ENCODE peak calls at places on chromosomes 12 and 14, in five cellular contexts. F is A549, S is K562, Q is IMR-90, O is SK-N-SH. C is an unnamed sample.

GRCh38 chr12:90682398-90682797 is 272.6 kb downstream of the CCER1 start:
- DNase-seq in F (no peak), S (no peak), Q (peak), O (no peak), C (no peak)

GRCh38 chr12:70847871-70848270 is 72.7 kb downstream of the PTPRR start:
- DNase-seq in F (no peak), S (no peak), Q (no peak), O (peak), C (no peak)

GRCh38 chr14:100605230-100605629 is 18.0 kb upstream of the BEGAIN start:
- DNase-seq in F (no peak), S (no peak), Q (no peak), O (no peak), C (no peak)

GRCh38 chr14:87059060-87059827 is 933.7 kb downstream of the GALC start:
- DNase-seq in F (no peak), S (no peak), Q (no peak), O (no peak), C (no peak)

GRCh38 chr14:92470215-92470614 is 43.4 kb upstream of the RIN3 start:
- DNase-seq in F (no peak), S (no peak), Q (peak), O (no peak), C (no peak)

GRCh38 chr14:97056086-97056485 is 258.9 kb downstream of the VRK1 start:
- DNase-seq in F (no peak), S (no peak), Q (no peak), O (peak), C (no peak)

GRCh38 chr14:96639550-96639949 is 137.4 kb downstream of the PAPOLA start:
- DNase-seq in F (no peak), S (no peak), Q (no peak), O (no peak), C (no peak)

GRCh38 chr12:58529114-58529665 is 391.1 kb downstream of the LRIG3 start:
- DNase-seq in F (no peak), S (no peak), Q (peak), O (no peak), C (no peak)

GRCh38 chr12:38664661-38665269 is 240.6 kb downstream of the CPNE8 start:
- DNase-seq in F (no peak), S (no peak), Q (no peak), O (peak), C (peak)

GRCh38 chr12:48486261-48486660 is 4.0 kb downstream of the C12orf54 start:
- DNase-seq in F (no peak), S (no peak), Q (no peak), O (no peak), C (no peak)

GRCh38 chr12:53049582-53050318 is at the start of gene TNS2:
- DNase-seq in F (no peak), S (peak), Q (peak), O (peak), C (peak)

GRCh38 chr12:102816816-102817434 is 100.1 kb downstream of the PAH start:
- DNase-seq in F (peak), S (peak), Q (peak), O (peak), C (peak)
- TF ChIP-seq RFX5 in F (no peak), S (no peak), Q (no peak), O (no peak), C (no peak)

GRCh38 chr12:116863275-116863767 is 17.9 kb downstream of the HRK start:
- DNase-seq in F (no peak), S (peak), Q (peak), O (peak), C (peak)

GRCh38 chr12:116864371-116865160 is 16.7 kb downstream of the HRK start:
- DNase-seq in F (no peak), S (no peak), Q (peak), O (no peak), C (peak)

GRCh38 chr12:116860281-116860680 is 21.0 kb downstream of the HRK start:
- DNase-seq in F (no peak), S (no peak), Q (no peak), O (no peak), C (no peak)

GRCh38 chr12:116862167-116862566 is 19.1 kb downstream of the HRK start:
- DNase-seq in F (no peak), S (no peak), Q (no peak), O (no peak), C (no peak)

DNA sequence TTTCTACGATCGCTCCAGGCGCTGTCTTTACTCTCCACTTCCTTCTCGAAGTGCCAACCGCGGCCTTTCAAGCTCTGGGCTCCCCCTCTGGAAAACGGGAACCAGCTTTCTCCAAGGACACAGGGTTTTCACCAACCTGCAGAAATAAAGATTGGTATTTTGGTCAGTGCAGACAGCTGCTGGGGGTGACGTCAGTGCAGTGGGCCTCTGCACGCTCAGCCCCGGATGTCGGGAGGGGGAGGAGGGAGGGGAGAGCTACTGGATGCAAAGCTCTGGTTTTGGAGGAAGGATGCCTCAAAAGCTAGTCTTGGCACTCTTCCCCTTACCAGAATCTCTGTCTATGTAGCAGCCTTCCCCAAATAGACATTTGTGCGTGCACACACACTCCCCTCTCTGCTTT is 19.9 kb downstream of the HRK start:
- DNase-seq in F (no peak), S (peak), Q (peak), O (peak), C (no peak)
- TF ChIP-seq RAD21 in F (no peak), S (no peak), Q (no peak), O (no peak), C (no peak)

GRCh38 chr14:28629328-28630004 is 137.1 kb upstream of the FOXG1 start:
- DNase-seq in F (no peak), S (no peak), Q (no peak), O (no peak), C (no peak)

GRCh38 chr14:28630100-28630499 is 136.5 kb upstream of the FOXG1 start:
- DNase-seq in F (no peak), S (no peak), Q (no peak), O (no peak), C (no peak)

GRCh38 chr14:28635387-28635786 is 131.2 kb upstream of the FOXG1 start:
- DNase-seq in F (no peak), S (peak), Q (peak), O (no peak), C (peak)
- TF ChIP-seq RFX5 in F (no peak), S (no peak), Q (no peak), O (no peak), C (no peak)

GRCh38 chr14:68816943-68817430 is 24.1 kb upstream of the ZFP36L1 start:
- DNase-seq in F (no peak), S (no peak), Q (no peak), O (no peak), C (no peak)
- TF ChIP-seq RAD21 in F (no peak), S (no peak), Q (no peak), O (no peak), C (no peak)

GRCh38 chr12:109681986-109682707 is 31.5 kb upstream of the FAM222A start:
- DNase-seq in F (no peak), S (no peak), Q (no peak), O (no peak), C (no peak)

GRCh38 chr12:109682708-109683060 is 30.9 kb upstream of the FAM222A start:
- DNase-seq in F (no peak), S (no peak), Q (no peak), O (no peak), C (no peak)

GRCh38 chr12:109678732-109679131 is 34.9 kb upstream of the FAM222A start:
- DNase-seq in F (no peak), S (no peak), Q (no peak), O (peak), C (no peak)

GRCh38 chr12:109679716-109680520 is 33.7 kb upstream of the FAM222A start:
- DNase-seq in F (no peak), S (no peak), Q (no peak), O (no peak), C (no peak)

GRCh38 chr12:109680521-109681030 is 33.0 kb upstream of the FAM222A start:
- DNase-seq in F (no peak), S (no peak), Q (no peak), O (no peak), C (peak)
- TF ChIP-seq RFX5 in F (no peak), S (no peak), Q (no peak), O (no peak), C (no peak)

DNA sequence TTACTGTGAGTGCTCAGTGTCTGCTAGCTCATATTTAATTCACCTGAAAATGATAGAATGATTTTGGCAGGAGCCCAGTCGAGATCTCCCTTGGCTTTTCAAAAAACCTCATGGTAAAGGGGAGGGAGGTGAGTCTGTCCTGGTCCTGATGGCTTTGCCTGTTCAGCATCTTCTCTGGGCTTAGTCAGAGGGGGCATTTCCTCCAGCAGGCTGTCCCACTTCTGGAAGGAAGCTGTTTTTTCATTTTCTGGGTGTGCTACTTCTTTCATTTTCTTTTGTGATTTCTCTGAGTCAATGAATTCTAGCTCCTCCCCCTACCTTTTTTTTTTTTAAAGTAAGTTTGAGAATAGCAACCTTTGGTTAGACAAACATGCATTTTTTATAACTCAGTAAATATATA is 58.8 kb downstream of the TMX1 start:
- DNase-seq in F (no peak), S (no peak), Q (peak), O (no peak), C (no peak)
- TF ChIP-seq RAD21 in F (no peak), S (no peak), Q (no peak), O (no peak), C (no peak)

GRCh38 chr12:40692617-40693502 is 621 bp downstream of the CNTN1 start:
- DNase-seq in F (peak), S (no peak), Q (no peak), O (peak), C (no peak)

GRCh38 chr12:40691913-40692616 is at the start of gene CNTN1:
- DNase-seq in F (peak), S (peak), Q (peak), O (peak), C (no peak)

GRCh38 chr12:40697566-40698257 is 5.5 kb downstream of the CNTN1 start:
- DNase-seq in F (no peak), S (no peak), Q (no peak), O (peak), C (no peak)

GRCh38 chr12:40689576-40689975 is 2.7 kb upstream of the CNTN1 start:
- DNase-seq in F (no peak), S (no peak), Q (no peak), O (no peak), C (no peak)

GRCh38 chr12:40693503-40693863 is 1.2 kb downstream of the CNTN1 start:
- DNase-seq in F (peak), S (no peak), Q (no peak), O (peak), C (no peak)
- TF ChIP-seq RFX5 in F (no peak), S (no peak), Q (no peak), O (no peak), C (no peak)

GRCh38 chr12:47356129-47356622 is 276.4 kb upstream of the AMIGO2 start:
- DNase-seq in F (no peak), S (no peak), Q (peak), O (no peak), C (no peak)
- TF ChIP-seq RAD21 in F (no peak), S (no peak), Q (no peak), O (no peak), C (no peak)

GRCh38 chr14:74018029-74018703 is 922 bp downstream of the ENTPD5 start:
- DNase-seq in F (peak), S (no peak), Q (peak), O (no peak), C (peak)

GRCh38 chr14:74018704-74019407 is at the start of the genes BBOF1 and ENTPD5:
- DNase-seq in F (peak), S (peak), Q (peak), O (peak), C (peak)

GRCh38 chr14:74019743-74020142 is 594 bp downstream of the BBOF1 start:
- DNase-seq in F (peak), S (peak), Q (peak), O (peak), C (peak)

GRCh38 chr14:74015965-74016364 is 3.1 kb downstream of the ENTPD5 start:
- DNase-seq in F (no peak), S (peak), Q (no peak), O (no peak), C (no peak)

GRCh38 chr14:74019408-74019714 is 212 bp downstream of the BBOF1 start:
- DNase-seq in F (no peak), S (peak), Q (no peak), O (no peak), C (no peak)
- TF ChIP-seq RFX5 in F (no peak), S (no peak), Q (no peak), O (no peak), C (no peak)